ENCODE peak calls at places on chromosomes 13 and 19, in eight cellular contexts. One of them, this sample, is unnamed.

GRCh38 chr13:76890036-76890435 is 3.8 kb upstream of the KCTD12 start:
- DNase-seq in A172: no peak
- DNase-seq in cardiac muscle cell: no peak
- DNase-seq in DMS53: no peak
- DNase-seq in fibroblast of mammary gland: peak; percentile 27
- DNase-seq in T-helper 1 cell: no peak
- DNase-seq in stimulated activated CD4-positive, alpha-beta T cell treated with anti-CD3 and anti-CD28 coated beads, TNF-alpha, amount 100 ng/mL, for 48 hours: no peak
- DNase-seq in WTC11: no peak
- DNase-seq in this sample: no peak

GRCh38 chr19:29121684-29122083 is 91.3 kb downstream of the UQCRFS1 start:
- DNase-seq in A172: no peak
- DNase-seq in cardiac muscle cell: no peak
- DNase-seq in DMS53: peak; percentile 2
- DNase-seq in fibroblast of mammary gland: peak; percentile 26
- DNase-seq in T-helper 1 cell: no peak
- DNase-seq in stimulated activated CD4-positive, alpha-beta T cell treated with anti-CD3 and anti-CD28 coated beads, TNF-alpha, amount 100 ng/mL, for 48 hours: no peak
- DNase-seq in WTC11: peak; percentile 70
- DNase-seq in this sample: no peak

GRCh38 chr19:5406816-5407215 is 48.4 kb upstream of the ZNRF4 start:
- DNase-seq in A172: no peak
- DNase-seq in cardiac muscle cell: no peak
- DNase-seq in DMS53: no peak
- DNase-seq in fibroblast of mammary gland: no peak
- DNase-seq in T-helper 1 cell: no peak
- DNase-seq in stimulated activated CD4-positive, alpha-beta T cell treated with anti-CD3 and anti-CD28 coated beads, TNF-alpha, amount 100 ng/mL, for 48 hours: no peak
- DNase-seq in WTC11: no peak
- DNase-seq in this sample: no peak

GRCh38 chr13:31538067-31539042 is 201.0 kb upstream of the RXFP2 start:
- DNase-seq in A172: peak; percentile 35
- DNase-seq in cardiac muscle cell: peak; percentile 37
- DNase-seq in DMS53: peak; percentile 46
- DNase-seq in fibroblast of mammary gland: peak; percentile 68
- DNase-seq in T-helper 1 cell: no peak
- DNase-seq in stimulated activated CD4-positive, alpha-beta T cell treated with anti-CD3 and anti-CD28 coated beads, TNF-alpha, amount 100 ng/mL, for 48 hours: no peak
- DNase-seq in WTC11: no peak
- DNase-seq in this sample: no peak

GRCh38 chr19:55695511-55696290 is 20.7 kb downstream of the EPN1 start:
- DNase-seq in A172: no peak
- DNase-seq in cardiac muscle cell: no peak
- DNase-seq in DMS53: no peak
- DNase-seq in fibroblast of mammary gland: no peak
- DNase-seq in T-helper 1 cell: no peak
- DNase-seq in stimulated activated CD4-positive, alpha-beta T cell treated with anti-CD3 and anti-CD28 coated beads, TNF-alpha, amount 100 ng/mL, for 48 hours: no peak
- DNase-seq in WTC11: no peak
- DNase-seq in this sample: no peak

GRCh38 chr19:40220674-40221073 is 2.5 kb upstream of the TTC9B start:
- DNase-seq in A172: no peak
- DNase-seq in cardiac muscle cell: no peak
- DNase-seq in DMS53: no peak
- DNase-seq in fibroblast of mammary gland: no peak
- DNase-seq in T-helper 1 cell: no peak
- DNase-seq in stimulated activated CD4-positive, alpha-beta T cell treated with anti-CD3 and anti-CD28 coated beads, TNF-alpha, amount 100 ng/mL, for 48 hours: no peak
- DNase-seq in WTC11: no peak
- DNase-seq in this sample: no peak

GRCh38 chr19:18985257-18985656 is 44.2 kb upstream of the HOMER3 start:
- DNase-seq in A172: no peak
- DNase-seq in cardiac muscle cell: no peak
- DNase-seq in DMS53: no peak
- DNase-seq in fibroblast of mammary gland: no peak
- DNase-seq in T-helper 1 cell: no peak
- DNase-seq in stimulated activated CD4-positive, alpha-beta T cell treated with anti-CD3 and anti-CD28 coated beads, TNF-alpha, amount 100 ng/mL, for 48 hours: no peak
- DNase-seq in WTC11: no peak
- DNase-seq in this sample: no peak

GRCh38 chr19:54653181-54653809 is 9.5 kb upstream of the LILRB4 start:
- DNase-seq in A172: peak; percentile 45
- DNase-seq in cardiac muscle cell: no peak
- DNase-seq in DMS53: peak; percentile 38
- DNase-seq in fibroblast of mammary gland: peak; percentile 30
- DNase-seq in T-helper 1 cell: peak; percentile 16
- DNase-seq in stimulated activated CD4-positive, alpha-beta T cell treated with anti-CD3 and anti-CD28 coated beads, TNF-alpha, amount 100 ng/mL, for 48 hours: no peak
- DNase-seq in WTC11: no peak
- DNase-seq in this sample: no peak

GRCh38 chr13:76928456-76928855 is 19.9 kb upstream of the ACOD1 start:
- DNase-seq in A172: no peak
- DNase-seq in cardiac muscle cell: no peak
- DNase-seq in DMS53: peak; percentile 7
- DNase-seq in fibroblast of mammary gland: no peak
- DNase-seq in T-helper 1 cell: no peak
- DNase-seq in stimulated activated CD4-positive, alpha-beta T cell treated with anti-CD3 and anti-CD28 coated beads, TNF-alpha, amount 100 ng/mL, for 48 hours: no peak
- DNase-seq in WTC11: no peak
- DNase-seq in this sample: no peak

GRCh38 chr19:29681422-29682235 is 16.4 kb downstream of the PLEKHF1 start:
- DNase-seq in A172: no peak
- DNase-seq in cardiac muscle cell: no peak
- DNase-seq in DMS53: no peak
- DNase-seq in fibroblast of mammary gland: no peak
- DNase-seq in T-helper 1 cell: no peak
- DNase-seq in stimulated activated CD4-positive, alpha-beta T cell treated with anti-CD3 and anti-CD28 coated beads, TNF-alpha, amount 100 ng/mL, for 48 hours: no peak
- DNase-seq in WTC11: no peak
- DNase-seq in this sample: no peak

GRCh38 chr19:48490980-48491792 is 20.4 kb downstream of the LMTK3 start:
- DNase-seq in A172: no peak
- DNase-seq in cardiac muscle cell: peak; percentile 65
- DNase-seq in DMS53: peak; percentile 58
- DNase-seq in fibroblast of mammary gland: no peak
- DNase-seq in T-helper 1 cell: peak; percentile 36
- DNase-seq in stimulated activated CD4-positive, alpha-beta T cell treated with anti-CD3 and anti-CD28 coated beads, TNF-alpha, amount 100 ng/mL, for 48 hours: no peak
- DNase-seq in WTC11: peak; percentile 78
- DNase-seq in this sample: peak; percentile 43

GRCh38 chr13:74288361-74288911 is 154.2 kb upstream of the KLF12 start:
- DNase-seq in A172: no peak
- DNase-seq in cardiac muscle cell: peak; percentile 39
- DNase-seq in DMS53: peak; percentile 61
- DNase-seq in fibroblast of mammary gland: no peak
- DNase-seq in T-helper 1 cell: peak; percentile 7
- DNase-seq in stimulated activated CD4-positive, alpha-beta T cell treated with anti-CD3 and anti-CD28 coated beads, TNF-alpha, amount 100 ng/mL, for 48 hours: no peak
- DNase-seq in WTC11: peak; percentile 16
- DNase-seq in this sample: peak; percentile 6

GRCh38 chr13:76222511-76222910 is 586.4 kb downstream of the LMO7 start:
- DNase-seq in A172: no peak
- DNase-seq in cardiac muscle cell: no peak
- DNase-seq in DMS53: peak; percentile 65
- DNase-seq in fibroblast of mammary gland: no peak
- DNase-seq in T-helper 1 cell: no peak
- DNase-seq in stimulated activated CD4-positive, alpha-beta T cell treated with anti-CD3 and anti-CD28 coated beads, TNF-alpha, amount 100 ng/mL, for 48 hours: no peak
- DNase-seq in WTC11: no peak
- DNase-seq in this sample: no peak

GRCh38 chr19:15404097-15404779 is 14.6 kb downstream of the AKAP8L start:
- DNase-seq in A172: no peak
- DNase-seq in cardiac muscle cell: peak; percentile 76
- DNase-seq in DMS53: no peak
- DNase-seq in fibroblast of mammary gland: no peak
- DNase-seq in T-helper 1 cell: no peak
- DNase-seq in stimulated activated CD4-positive, alpha-beta T cell treated with anti-CD3 and anti-CD28 coated beads, TNF-alpha, amount 100 ng/mL, for 48 hours: no peak
- DNase-seq in WTC11: no peak
- DNase-seq in this sample: no peak

GRCh38 chr13:99225078-99225477 is 24.4 kb downstream of the UBAC2 start:
- DNase-seq in A172: no peak
- DNase-seq in cardiac muscle cell: no peak
- DNase-seq in DMS53: no peak
- DNase-seq in fibroblast of mammary gland: no peak
- DNase-seq in T-helper 1 cell: no peak
- DNase-seq in stimulated activated CD4-positive, alpha-beta T cell treated with anti-CD3 and anti-CD28 coated beads, TNF-alpha, amount 100 ng/mL, for 48 hours: no peak
- DNase-seq in WTC11: no peak
- DNase-seq in this sample: no peak

GRCh38 chr19:33032218-33032781 is 32.4 kb downstream of the RHPN2 start:
- DNase-seq in A172: no peak
- DNase-seq in cardiac muscle cell: no peak
- DNase-seq in DMS53: no peak
- DNase-seq in fibroblast of mammary gland: no peak
- DNase-seq in T-helper 1 cell: no peak
- DNase-seq in stimulated activated CD4-positive, alpha-beta T cell treated with anti-CD3 and anti-CD28 coated beads, TNF-alpha, amount 100 ng/mL, for 48 hours: no peak
- DNase-seq in WTC11: no peak
- DNase-seq in this sample: no peak

GRCh38 chr19:11018743-11019142 is 57.9 kb downstream of the SMARCA4 start:
- DNase-seq in A172: no peak
- DNase-seq in cardiac muscle cell: no peak
- DNase-seq in DMS53: no peak
- DNase-seq in fibroblast of mammary gland: no peak
- DNase-seq in T-helper 1 cell: no peak
- DNase-seq in stimulated activated CD4-positive, alpha-beta T cell treated with anti-CD3 and anti-CD28 coated beads, TNF-alpha, amount 100 ng/mL, for 48 hours: no peak
- DNase-seq in WTC11: no peak
- DNase-seq in this sample: no peak

GRCh38 chr13:109271555-109271954 is 514.8 kb downstream of the IRS2 start:
- DNase-seq in A172: no peak
- DNase-seq in cardiac muscle cell: no peak
- DNase-seq in DMS53: no peak
- DNase-seq in fibroblast of mammary gland: no peak
- DNase-seq in T-helper 1 cell: no peak
- DNase-seq in stimulated activated CD4-positive, alpha-beta T cell treated with anti-CD3 and anti-CD28 coated beads, TNF-alpha, amount 100 ng/mL, for 48 hours: no peak
- DNase-seq in WTC11: no peak
- DNase-seq in this sample: no peak

GRCh38 chr13:98022210-98022609 is 68.7 kb downstream of the IPO5 start:
- DNase-seq in A172: peak; percentile 37
- DNase-seq in cardiac muscle cell: no peak
- DNase-seq in DMS53: peak; percentile 50
- DNase-seq in fibroblast of mammary gland: peak; percentile 76
- DNase-seq in T-helper 1 cell: no peak
- DNase-seq in stimulated activated CD4-positive, alpha-beta T cell treated with anti-CD3 and anti-CD28 coated beads, TNF-alpha, amount 100 ng/mL, for 48 hours: no peak
- DNase-seq in WTC11: no peak
- DNase-seq in this sample: no peak

GRCh38 chr13:113978741-113979481 is 5.0 kb upstream of the C13orf46 start:
- DNase-seq in A172: no peak
- DNase-seq in cardiac muscle cell: no peak
- DNase-seq in DMS53: no peak
- DNase-seq in fibroblast of mammary gland: no peak
- DNase-seq in T-helper 1 cell: no peak
- DNase-seq in stimulated activated CD4-positive, alpha-beta T cell treated with anti-CD3 and anti-CD28 coated beads, TNF-alpha, amount 100 ng/mL, for 48 hours: no peak
- DNase-seq in WTC11: peak; percentile 7
- DNase-seq in this sample: no peak

GRCh38 chr13:94708031-94708571 is 4.2 kb downstream of the SOX21 start:
- DNase-seq in A172: no peak
- DNase-seq in cardiac muscle cell: no peak
- DNase-seq in DMS53: no peak
- DNase-seq in fibroblast of mammary gland: no peak
- DNase-seq in T-helper 1 cell: no peak
- DNase-seq in stimulated activated CD4-positive, alpha-beta T cell treated with anti-CD3 and anti-CD28 coated beads, TNF-alpha, amount 100 ng/mL, for 48 hours: no peak
- DNase-seq in WTC11: peak; percentile 59
- DNase-seq in this sample: no peak

This sample was measured in activated T-helper 9 cell treated with anti-CD3 and anti-CD28 coated beads, Interleukin-2, amount 50 U/mL, for 16 hours.